ENCODE peak calls at places on chromosomes 6 and 20, in five cellular contexts. P is GM23248, L is mesenchymal stem cell, A is sigmoid colon, F is keratinocyte. X is an unnamed sample.

GRCh38 chr20:1491281-1491840 is at the start of gene SIRPB2:
- DNase-seq in P (no peak), L (no peak), A (peak), F (no peak), X (no peak)

GRCh38 chr6:82040405-82041221 is 206.9 kb downstream of the IBTK start:
- DNase-seq in P (peak), L (peak), A (no peak), F (no peak), X (peak)

GRCh38 chr20:21232546-21233280 is 70.4 kb upstream of the XRN2 start:
- DNase-seq in P (no peak), L (no peak), A (no peak), F (no peak), X (no peak)

GRCh38 chr20:10369723-10370090 is 64.3 kb downstream of the MKKS start:
- DNase-seq in P (no peak), L (no peak), A (no peak), F (no peak), X (peak)

GRCh38 chr20:2694519-2694918 is 1.9 kb downstream of the EBF4 start:
- DNase-seq in P (no peak), L (no peak), A (peak), F (no peak), X (no peak)

GRCh38 chr20:62234346-62234745 is 4.0 kb upstream of the OSBPL2 start:
- DNase-seq in P (no peak), L (no peak), A (no peak), F (no peak), X (no peak)

GRCh38 chr6:126657556-126658129 is 317.7 kb downstream of the CENPW start:
- DNase-seq in P (peak), L (peak), A (no peak), F (no peak), X (peak)

GRCh38 chr6:73011945-73012344 is 213.4 kb downstream of the KHDC1L start:
- DNase-seq in P (no peak), L (no peak), A (no peak), F (no peak), X (no peak)

GRCh38 chr20:58693226-58694006 is 816 bp downstream of the NPEPL1 start:
- DNase-seq in P (peak), L (peak), A (peak), F (no peak), X (no peak)

GRCh38 chr20:46090095-46090388 is 280 bp upstream of the NCOA5 start:
- DNase-seq in P (no peak), L (no peak), A (no peak), F (no peak), X (no peak)

GRCh38 chr20:35173576-35174192 is 1.8 kb downstream of the PROCR start:
- DNase-seq in P (peak), L (no peak), A (no peak), F (no peak), X (no peak)

GRCh38 chr6:40482532-40482931 is 104.6 kb downstream of the LRFN2 start:
- DNase-seq in P (peak), L (no peak), A (no peak), F (no peak), X (no peak)

GRCh38 chr6:86937219-86938079 is at the start of gene HTR1E:
- DNase-seq in P (peak), L (peak), A (no peak), F (no peak), X (peak)

GRCh38 chr6:19180348-19181073 is 656.7 kb upstream of the ID4 start:
- DNase-seq in P (peak), L (no peak), A (peak), F (no peak), X (peak)

GRCh38 chr6:68025764-68026163 is 609.3 kb upstream of the ADGRB3 start:
- DNase-seq in P (no peak), L (no peak), A (no peak), F (no peak), X (no peak)

GRCh38 chr6:159107451-159108260 is 61.5 kb upstream of the FNDC1 start:
- DNase-seq in P (no peak), L (no peak), A (no peak), F (no peak), X (no peak)

GRCh38 chr20:8400461-8400860 is 268.4 kb downstream of the PLCB1 start:
- DNase-seq in P (no peak), L (no peak), A (no peak), F (no peak), X (no peak)

GRCh38 chr6:39191236-39191930 is 37.9 kb downstream of the KCNK5 start:
- DNase-seq in P (no peak), L (no peak), A (no peak), F (no peak), X (no peak)

GRCh38 chr6:105688573-105688972 is 285.7 kb upstream of the PREP start:
- DNase-seq in P (no peak), L (no peak), A (no peak), F (no peak), X (no peak)

GRCh38 chr6:111626446-111626845 is 20.8 kb upstream of the TRAF3IP2 start:
- DNase-seq in P (peak), L (no peak), A (no peak), F (no peak), X (no peak)

GRCh38 chr20:63858393-63859165 is 2.7 kb upstream of the ABHD16B start:
- DNase-seq in P (peak), L (peak), A (no peak), F (no peak), X (peak)

GRCh38 chr6:76230711-76231110 is 158.2 kb upstream of the IMPG1 start:
- DNase-seq in P (no peak), L (no peak), A (no peak), F (no peak), X (no peak)

DNA sequence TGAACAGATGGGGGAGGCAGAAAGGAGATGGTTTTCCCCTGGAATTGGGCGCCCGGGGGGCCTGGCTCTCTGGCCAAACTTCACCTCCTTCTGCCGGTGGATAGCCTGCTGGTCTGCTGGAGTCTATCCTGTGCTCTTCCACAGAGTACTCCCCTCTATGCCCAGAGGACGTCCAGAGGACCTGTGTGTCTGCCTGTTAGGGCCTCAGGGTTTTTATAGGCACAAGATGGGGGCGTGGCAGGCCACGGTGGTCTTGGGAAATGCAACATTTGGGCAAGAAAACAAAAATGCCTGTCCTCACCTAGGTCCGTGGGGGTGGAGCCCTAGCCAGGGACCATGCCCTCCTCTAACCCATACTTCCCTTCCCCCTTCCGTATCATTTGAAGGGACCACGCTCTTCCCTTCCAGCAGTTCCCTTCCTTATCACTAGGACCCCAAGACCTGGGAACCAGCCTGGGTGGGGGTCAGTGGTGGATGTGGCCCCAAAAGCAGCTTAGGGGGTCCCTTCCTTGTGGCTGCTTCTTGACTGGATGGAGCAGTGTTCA is 53.6 kb upstream of the ZNF337 start:
- DNase-seq in P (no peak), L (no peak), A (no peak), F (no peak), X (no peak)
- H3K4me3 ChIP-seq in P (peak), L (peak), A (peak), F (peak), X (no peak)

DNA sequence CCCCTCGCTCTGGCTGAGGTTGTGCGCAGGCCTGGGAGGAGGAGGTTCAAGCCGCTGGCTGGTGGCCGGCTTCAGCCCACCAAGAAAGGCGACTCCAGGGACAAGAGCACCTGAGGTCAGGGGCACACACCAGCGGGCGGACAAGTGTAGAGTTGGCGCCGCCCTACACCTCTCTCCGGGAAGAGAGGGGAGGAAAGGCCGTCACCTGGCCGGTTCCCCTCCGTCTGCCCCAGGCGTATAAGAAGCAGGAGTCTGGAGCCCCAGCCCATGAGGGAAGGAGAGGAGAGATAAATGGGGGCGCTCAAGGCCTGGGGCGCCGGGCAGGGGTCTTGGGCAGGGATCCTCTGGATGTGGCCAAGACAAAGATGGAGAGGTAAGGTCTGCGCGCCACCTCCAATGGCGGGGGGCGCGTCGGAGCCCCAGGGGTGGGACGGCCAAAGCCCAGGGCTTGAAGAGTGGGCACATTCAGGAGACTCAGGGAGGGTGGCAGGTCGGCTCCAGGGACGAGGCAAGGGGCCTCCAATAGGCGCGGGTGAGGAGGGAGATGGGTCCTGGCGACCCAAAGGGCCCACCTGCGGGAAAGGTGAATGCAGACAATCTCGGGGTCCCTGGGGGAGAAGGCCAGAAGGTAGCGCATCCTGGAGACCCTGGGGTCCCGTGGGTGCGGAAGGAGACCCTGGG is 826 bp downstream of the RIMS4 start:
- DNase-seq in P (no peak), L (no peak), A (no peak), F (no peak), X (no peak)
- H3K4me3 ChIP-seq in P (no peak), L (no peak), A (peak), F (no peak), X (no peak)

DNA sequence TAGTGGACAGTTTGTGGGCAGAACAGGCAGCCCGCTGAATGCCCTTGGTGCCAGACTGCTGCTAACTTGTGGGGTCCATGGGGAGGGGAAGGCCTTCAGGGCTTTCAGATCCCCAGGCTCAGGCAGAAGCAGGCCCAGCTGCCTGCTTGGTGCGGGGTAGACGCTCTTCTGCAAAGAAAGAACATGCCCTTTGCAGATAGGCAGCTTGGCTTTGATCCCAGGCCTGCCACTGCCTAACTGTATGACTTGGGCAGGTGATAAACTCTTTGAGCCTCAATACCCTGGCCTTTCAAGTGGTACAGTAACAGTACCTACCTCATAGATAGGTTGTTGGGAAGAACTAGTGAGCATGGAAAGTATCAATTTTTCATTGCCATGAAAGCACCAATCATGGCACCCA is 28.4 kb downstream of the CHMP4B start:
- DNase-seq in P (no peak), L (no peak), A (no peak), F (no peak), X (no peak)
- H3K4me3 ChIP-seq in P (no peak), L (no peak), A (no peak), F (no peak), X (no peak)

GRCh38 chr6:53328375-53328774 is 20.4 kb downstream of the ELOVL5 start:
- DNase-seq in P (no peak), L (no peak), A (no peak), F (no peak), X (no peak)

GRCh38 chr6:53331678-53332077 is 17.1 kb downstream of the ELOVL5 start:
- DNase-seq in P (no peak), L (no peak), A (no peak), F (no peak), X (no peak)

GRCh38 chr6:53333439-53334408 is 15.0 kb downstream of the ELOVL5 start:
- DNase-seq in P (no peak), L (no peak), A (no peak), F (no peak), X (no peak)

GRCh38 chr6:53327017-53327395 is 21.7 kb downstream of the ELOVL5 start:
- DNase-seq in P (peak), L (no peak), A (no peak), F (peak), X (peak)

GRCh38 chr6:53330137-53330536 is 18.6 kb downstream of the ELOVL5 start:
- DNase-seq in P (no peak), L (no peak), A (no peak), F (no peak), X (no peak)
- H3K4me3 ChIP-seq in P (no peak), L (no peak), A (no peak), F (no peak), X (no peak)

GRCh38 chr6:101398716-101399626 is 5.5 kb downstream of the GRIK2 start:
- DNase-seq in P (no peak), L (no peak), A (no peak), F (no peak), X (peak)

GRCh38 chr6:101397199-101397598 is 3.7 kb downstream of the GRIK2 start:
- DNase-seq in P (peak), L (no peak), A (no peak), F (no peak), X (peak)

GRCh38 chr6:101400341-101400740 is 6.8 kb downstream of the GRIK2 start:
- DNase-seq in P (no peak), L (no peak), A (no peak), F (no peak), X (no peak)

GRCh38 chr6:101401792-101402617 is 8.5 kb downstream of the GRIK2 start:
- DNase-seq in P (peak), L (peak), A (no peak), F (no peak), X (peak)

DNA sequence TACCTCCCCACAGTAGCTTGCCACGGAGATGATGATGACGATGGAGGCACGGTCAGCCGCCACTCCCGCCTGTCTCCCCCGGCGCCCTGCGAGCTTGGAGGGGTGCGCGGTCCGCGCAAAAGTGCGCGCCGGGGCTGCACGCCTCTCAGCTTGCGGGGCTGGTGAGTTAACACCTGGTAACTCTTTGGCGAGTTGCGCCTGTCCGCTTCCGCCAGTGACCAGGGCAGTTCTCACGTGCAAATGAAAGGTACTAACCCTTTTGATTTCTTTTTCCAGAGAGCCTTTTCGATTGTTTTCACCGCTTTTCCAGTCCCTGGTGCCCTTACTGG is 6.1 kb downstream of the GRIK2 start:
- DNase-seq in P (no peak), L (no peak), A (no peak), F (no peak), X (no peak)
- H3K4me3 ChIP-seq in P (no peak), L (peak), A (no peak), F (no peak), X (no peak)

X was measured in fibroblast of lung.